ENCODE peak calls at places on chromosomes 5 and 9, in five cellular contexts. One of them, this sample, is unnamed. For H3K36me3, the result is how much of the 10 kb centered on the place peaks cover.

GRCh38 chr9:134338394-134339182 is 12.3 kb downstream of the RXRA start:
- DNase-seq in psoas muscle: no peak
- DNase-seq in left lung: no peak
- DNase-seq in prostate gland: no peak
- DNase-seq in kidney: no peak
- DNase-seq in this sample: peak

GRCh38 chr5:124774002-124774318 is 27.5 kb upstream of the ZNF608 start:
- DNase-seq in psoas muscle: no peak
- DNase-seq in left lung: no peak
- DNase-seq in prostate gland: no peak
- DNase-seq in kidney: no peak
- DNase-seq in this sample: no peak

GRCh38 chr5:6543830-6544560 is 88.8 kb downstream of the NSUN2 start:
- DNase-seq in psoas muscle: no peak
- DNase-seq in left lung: no peak
- DNase-seq in prostate gland: no peak
- DNase-seq in kidney: no peak
- DNase-seq in this sample: no peak

GRCh38 chr5:39178171-39178570 is 41.2 kb downstream of the FYB1 start:
- DNase-seq in psoas muscle: no peak
- DNase-seq in left lung: no peak
- DNase-seq in prostate gland: no peak
- DNase-seq in kidney: no peak
- DNase-seq in this sample: no peak

GRCh38 chr5:38426493-38426892 is 130.0 kb downstream of the LIFR start:
- DNase-seq in psoas muscle: no peak
- DNase-seq in left lung: no peak
- DNase-seq in prostate gland: no peak
- DNase-seq in kidney: no peak
- DNase-seq in this sample: no peak

GRCh38 chr9:127987103-127987614 is 6.4 kb upstream of the EEIG1 start:
- DNase-seq in psoas muscle: peak
- DNase-seq in left lung: no peak
- DNase-seq in prostate gland: no peak
- DNase-seq in kidney: peak
- DNase-seq in this sample: no peak

GRCh38 chr9:83570359-83570758 is 32.2 kb upstream of the FRMD3 start:
- DNase-seq in psoas muscle: no peak
- DNase-seq in left lung: no peak
- DNase-seq in prostate gland: no peak
- DNase-seq in kidney: no peak
- DNase-seq in this sample: no peak

GRCh38 chr9:92887880-92888338 is 10.1 kb upstream of the ZNF484 start:
- DNase-seq in psoas muscle: no peak
- DNase-seq in left lung: no peak
- DNase-seq in prostate gland: no peak
- DNase-seq in kidney: no peak
- DNase-seq in this sample: no peak

GRCh38 chr9:111678293-111678692 is 16.9 kb downstream of the GNG10 start:
- DNase-seq in psoas muscle: no peak
- DNase-seq in left lung: no peak
- DNase-seq in prostate gland: no peak
- DNase-seq in kidney: no peak
- DNase-seq in this sample: no peak

GRCh38 chr5:150700298-150700599 is 613 bp downstream of the RBM22 start:
- DNase-seq in psoas muscle: no peak
- DNase-seq in left lung: no peak
- DNase-seq in prostate gland: no peak
- DNase-seq in kidney: no peak
- DNase-seq in this sample: no peak

GRCh38 chr9:121450241-121450640 is 49.4 kb downstream of the GGTA1 start:
- DNase-seq in psoas muscle: no peak
- DNase-seq in left lung: no peak
- DNase-seq in prostate gland: peak
- DNase-seq in kidney: no peak
- DNase-seq in this sample: no peak

GRCh38 chr9:115847245-115847644 is 306.3 kb upstream of the PAPPA start:
- DNase-seq in psoas muscle: no peak
- DNase-seq in left lung: no peak
- DNase-seq in prostate gland: no peak
- DNase-seq in kidney: no peak
- DNase-seq in this sample: no peak

GRCh38 chr5:67211926-67212325 is 15.3 kb upstream of the CD180 start:
- DNase-seq in psoas muscle: no peak
- DNase-seq in left lung: no peak
- DNase-seq in prostate gland: no peak
- DNase-seq in kidney: no peak
- DNase-seq in this sample: no peak

GRCh38 chr5:141564216-141564692 is 54.5 kb downstream of the DIAPH1 start:
- DNase-seq in psoas muscle: no peak
- DNase-seq in left lung: no peak
- DNase-seq in prostate gland: peak
- DNase-seq in kidney: no peak
- DNase-seq in this sample: peak

GRCh38 chr5:80181618-80182211 is 74.1 kb downstream of the SERINC5 start:
- DNase-seq in psoas muscle: no peak
- DNase-seq in left lung: peak
- DNase-seq in prostate gland: peak
- DNase-seq in kidney: peak
- DNase-seq in this sample: no peak

GRCh38 chr9:127707766-127708165 is 978 bp downstream of the CFAP157 start:
- DNase-seq in psoas muscle: no peak
- DNase-seq in left lung: no peak
- DNase-seq in prostate gland: no peak
- DNase-seq in kidney: no peak
- DNase-seq in this sample: no peak

GRCh38 chr5:17802256-17802655 is 168.0 kb downstream of the TAF11L14 start:
- DNase-seq in psoas muscle: no peak
- DNase-seq in left lung: no peak
- DNase-seq in prostate gland: no peak
- DNase-seq in kidney: no peak
- DNase-seq in this sample: no peak

GRCh38 chr5:137688248-137688840 is 47.5 kb downstream of the KLHL3 start:
- DNase-seq in psoas muscle: no peak
- DNase-seq in left lung: no peak
- DNase-seq in prostate gland: no peak
- DNase-seq in kidney: no peak
- DNase-seq in this sample: no peak

GRCh38 chr5:65172486-65173129 is 309.1 kb downstream of the ADAMTS6 start:
- DNase-seq in psoas muscle: no peak
- DNase-seq in left lung: no peak
- DNase-seq in prostate gland: no peak
- DNase-seq in kidney: no peak
- DNase-seq in this sample: no peak

GRCh38 chr5:133287500-133287899 is 235.7 kb downstream of the HSPA4 start:
- DNase-seq in psoas muscle: peak
- DNase-seq in left lung: no peak
- DNase-seq in prostate gland: no peak
- DNase-seq in kidney: no peak
- DNase-seq in this sample: no peak

GRCh38 chr5:156971848-156972525 is 9.0 kb upstream of the TIMD4 start:
- DNase-seq in psoas muscle: no peak
- DNase-seq in left lung: no peak
- DNase-seq in prostate gland: peak
- DNase-seq in kidney: no peak
- DNase-seq in this sample: no peak

GRCh38 chr5:140007311-140007710 is 35.8 kb downstream of the NRG2 start:
- DNase-seq in psoas muscle: no peak
- DNase-seq in left lung: no peak
- DNase-seq in prostate gland: no peak
- DNase-seq in kidney: no peak
- DNase-seq in this sample: no peak

GRCh38 chr5:161544350-161544765 is 2.2 kb downstream of the GABRB2 start:
- DNase-seq in psoas muscle: no peak
- DNase-seq in left lung: peak
- DNase-seq in prostate gland: no peak
- DNase-seq in kidney: no peak
- DNase-seq in this sample: no peak

GRCh38 chr5:115389799-115390382 is 93.4 kb upstream of the CCDC112 start:
- DNase-seq in psoas muscle: no peak
- DNase-seq in left lung: no peak
- DNase-seq in prostate gland: no peak
- DNase-seq in kidney: no peak
- DNase-seq in this sample: no peak

GRCh38 chr5:112160652-112161391 is 258.3 kb downstream of the EPB41L4A start:
- DNase-seq in psoas muscle: peak
- DNase-seq in left lung: peak
- DNase-seq in prostate gland: peak
- DNase-seq in kidney: peak
- DNase-seq in this sample: peak

GRCh38 chr5:124748687-124749594 is 2.5 kb upstream of the ZNF608 start:
- DNase-seq in psoas muscle: peak
- DNase-seq in left lung: peak
- DNase-seq in prostate gland: peak
- DNase-seq in kidney: peak
- DNase-seq in this sample: peak

GRCh38 chr5:150616024-150616470 is 24.4 kb upstream of the SYNPO start:
- DNase-seq in psoas muscle: peak
- DNase-seq in left lung: no peak
- DNase-seq in prostate gland: no peak
- DNase-seq in kidney: no peak
- DNase-seq in this sample: peak

GRCh38 chr5:179549973-179550510 is 312 bp upstream of the RUFY1 start:
- DNase-seq in psoas muscle: no peak
- DNase-seq in left lung: peak
- DNase-seq in prostate gland: no peak
- DNase-seq in kidney: no peak
- DNase-seq in this sample: no peak

GRCh38 chr9:99167120-99167519 is 54.6 kb downstream of the ALG2 start:
- DNase-seq in psoas muscle: no peak
- DNase-seq in left lung: no peak
- DNase-seq in prostate gland: no peak
- DNase-seq in kidney: no peak
- DNase-seq in this sample: no peak

GRCh38 chr5:130279386-130279785 is 375.1 kb downstream of the CHSY3 start:
- DNase-seq in psoas muscle: no peak
- DNase-seq in left lung: no peak
- DNase-seq in prostate gland: no peak
- DNase-seq in kidney: no peak
- DNase-seq in this sample: no peak

GRCh38 chr5:14491015-14491414 is 90.6 kb upstream of the OTULINL start:
- DNase-seq in psoas muscle: no peak
- DNase-seq in left lung: no peak
- DNase-seq in prostate gland: no peak
- DNase-seq in kidney: no peak
- DNase-seq in this sample: no peak

GRCh38 chr9:137670391-137671195 is 51.8 kb downstream of the EHMT1 start:
- DNase-seq in psoas muscle: peak
- DNase-seq in left lung: no peak
- DNase-seq in prostate gland: peak
- DNase-seq in kidney: no peak
- DNase-seq in this sample: no peak

GRCh38 chr5:6082685-6083084 is 295.7 kb downstream of the MED10 start:
- DNase-seq in psoas muscle: no peak
- DNase-seq in left lung: no peak
- DNase-seq in prostate gland: no peak
- DNase-seq in kidney: no peak
- DNase-seq in this sample: no peak

GRCh38 chr5:62167651-62168050 is 138.4 kb upstream of the KIF2A start:
- DNase-seq in psoas muscle: no peak
- DNase-seq in left lung: no peak
- DNase-seq in prostate gland: no peak
- DNase-seq in kidney: no peak
- DNase-seq in this sample: no peak

GRCh38 chr5:2015116-2015848 is 132.6 kb upstream of the IRX4 start:
- DNase-seq in psoas muscle: no peak
- DNase-seq in left lung: no peak
- DNase-seq in prostate gland: no peak
- DNase-seq in kidney: no peak
- DNase-seq in this sample: no peak
- TF ChIP-seq CTCF in psoas muscle: no peak
- TF ChIP-seq CTCF in left lung: no peak
- TF ChIP-seq CTCF in prostate gland: no peak
- TF ChIP-seq CTCF in kidney: no peak
- TF ChIP-seq CTCF in this sample: no peak

DNA sequence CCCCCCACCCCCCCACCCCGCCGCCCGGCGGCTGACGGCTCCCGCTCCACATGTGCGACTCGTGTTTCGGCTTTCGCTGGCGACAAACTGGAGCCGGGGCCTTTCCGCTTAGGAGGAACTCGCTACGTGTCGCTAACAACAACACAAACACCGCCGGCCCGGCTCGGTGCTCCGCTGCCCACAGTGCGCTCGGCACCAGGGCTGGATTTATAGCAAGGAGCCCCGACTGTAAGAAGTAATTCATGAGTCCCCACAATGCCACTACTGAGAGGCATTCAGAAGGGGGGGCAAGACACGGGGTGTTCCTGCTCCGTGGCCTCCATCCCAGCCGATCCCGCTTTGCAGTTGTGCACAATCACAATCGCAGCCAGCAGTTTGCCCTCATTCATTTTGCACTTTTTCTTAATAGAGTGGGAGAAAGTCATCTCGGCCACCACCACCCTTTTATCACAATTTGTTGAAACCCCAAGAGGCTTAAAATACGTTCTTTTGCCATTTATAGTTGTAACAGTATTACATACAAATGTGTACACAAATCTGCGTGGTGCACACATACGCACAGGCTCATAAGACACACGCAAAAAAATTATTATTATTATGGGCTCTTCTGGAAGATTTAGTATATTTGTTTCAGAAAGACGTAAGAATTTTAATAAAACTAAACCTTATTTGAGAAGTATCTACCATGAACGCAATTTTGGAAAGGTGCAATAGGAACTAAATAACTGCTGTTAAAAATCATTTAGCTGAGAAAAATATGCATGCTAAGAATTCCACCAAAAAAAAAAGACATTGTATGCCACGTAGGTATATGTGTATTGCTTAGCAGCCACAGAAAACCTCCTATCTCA is 48.1 kb downstream of the EBF1 start:
- DNase-seq in psoas muscle: peak
- DNase-seq in left lung: peak
- DNase-seq in prostate gland: no peak
- DNase-seq in kidney: peak
- DNase-seq in this sample: peak
- H3K36me3 ChIP-seq in psoas muscle: under half
- H3K36me3 ChIP-seq in left lung: under half
- H3K36me3 ChIP-seq in prostate gland: under half
- H3K36me3 ChIP-seq in kidney: under half
- H3K36me3 ChIP-seq in this sample: under half

GRCh38 chr5:425714-426113 is 17.3 kb upstream of the EXOC3 start:
- DNase-seq in psoas muscle: no peak
- DNase-seq in left lung: no peak
- DNase-seq in prostate gland: no peak
- DNase-seq in kidney: no peak
- DNase-seq in this sample: no peak
- H3K27ac ChIP-seq in psoas muscle: no peak
- H3K27ac ChIP-seq in left lung: no peak
- H3K27ac ChIP-seq in prostate gland: no peak
- H3K27ac ChIP-seq in kidney: no peak
- H3K27ac ChIP-seq in this sample: no peak

DNA sequence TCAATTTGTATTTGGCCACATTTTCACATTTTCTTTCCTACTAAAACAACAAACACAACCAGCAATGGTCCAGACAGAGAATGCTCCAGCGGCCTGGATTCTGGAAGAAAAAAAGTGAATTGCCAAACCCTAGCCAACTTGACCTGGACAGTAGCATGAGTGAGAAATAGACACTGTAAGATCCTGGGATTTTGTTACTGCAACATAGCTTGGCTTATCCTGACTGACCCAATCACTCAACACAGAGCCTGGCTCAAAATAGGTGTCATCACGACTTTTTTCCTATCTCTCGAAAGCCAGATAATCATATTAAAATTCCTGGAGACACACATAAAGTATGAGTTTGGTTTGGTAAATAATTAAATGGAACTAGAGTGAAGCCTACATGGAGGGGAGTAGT is 25.4 kb upstream of the MVB12B start:
- DNase-seq in psoas muscle: no peak
- DNase-seq in left lung: no peak
- DNase-seq in prostate gland: no peak
- DNase-seq in kidney: no peak
- DNase-seq in this sample: no peak
- TF ChIP-seq CTCF in psoas muscle: no peak
- TF ChIP-seq CTCF in left lung: no peak
- TF ChIP-seq CTCF in prostate gland: no peak
- TF ChIP-seq CTCF in kidney: no peak
- TF ChIP-seq CTCF in this sample: no peak